ENCODE peak calls at places on chromosomes 3 and 15, in eight cellular contexts. R, S, D, E, X, O, L and A are unnamed samples.

GRCh38 chr3:186360779-186361178 is 1.3 kb downstream of the DGKG start:
- DNase-seq in R (no peak), S (no peak), D (no peak), E (peak; percentile 40), X (no peak), O (no peak), L (peak; percentile 74), A (no peak)

GRCh38 chr3:101842245-101842934 is 6.9 kb upstream of the NFKBIZ start:
- DNase-seq in R (no peak), S (no peak), D (no peak), E (no peak), X (no peak), O (no peak), L (peak; percentile 84), A (no peak)

GRCh38 chr15:67821784-67822451 is 3.4 kb upstream of the SKOR1 start:
- DNase-seq in R (no peak), S (no peak), D (no peak), E (no peak), X (no peak), O (no peak), L (peak; percentile 64), A (no peak)

GRCh38 chr15:90872481-90873184 is 4.2 kb downstream of the FURIN start:
- DNase-seq in R (no peak), S (peak; percentile 81), D (no peak), E (no peak), X (no peak), O (no peak), L (peak; percentile 62), A (peak; percentile 44)

GRCh38 chr15:90482124-90483011 is 47.4 kb upstream of the CRTC3 start:
- DNase-seq in R (no peak), S (peak; percentile 45), D (peak; percentile 25), E (peak; percentile 43), X (peak; percentile 2), O (no peak), L (peak; percentile 83), A (peak; percentile 53)

GRCh38 chr3:38610934-38611333 is 38.6 kb downstream of the SCN5A start:
- DNase-seq in R (no peak), S (no peak), D (no peak), E (no peak), X (no peak), O (no peak), L (no peak), A (no peak)

GRCh38 chr3:77459926-77460325 is 420.0 kb downstream of the ROBO2 start:
- DNase-seq in R (no peak), S (no peak), D (no peak), E (no peak), X (no peak), O (no peak), L (no peak), A (no peak)

GRCh38 chr3:183698318-183698731 is 728 bp downstream of the YEATS2 start:
- DNase-seq in R (no peak), S (peak; percentile 45), D (peak; percentile 11), E (peak; percentile 19), X (no peak), O (no peak), L (no peak), A (peak; percentile 40)

GRCh38 chr3:172692751-172693310 is 18.0 kb downstream of the NCEH1 start:
- DNase-seq in R (no peak), S (no peak), D (no peak), E (no peak), X (no peak), O (no peak), L (no peak), A (no peak)

GRCh38 chr3:3666664-3667063 is 132.6 kb upstream of the LRRN1 start:
- DNase-seq in R (no peak), S (no peak), D (no peak), E (no peak), X (no peak), O (no peak), L (no peak), A (no peak)

GRCh38 chr3:32175607-32176197 is 62.8 kb upstream of the CMTM8 start:
- DNase-seq in R (no peak), S (peak; percentile 48), D (peak; percentile 56), E (no peak), X (peak; percentile 8), O (no peak), L (peak; percentile 82), A (peak; percentile 51)

GRCh38 chr3:65020233-65020632 is 332.4 kb upstream of the ADAMTS9 start:
- DNase-seq in R (no peak), S (no peak), D (no peak), E (no peak), X (no peak), O (no peak), L (no peak), A (no peak)

GRCh38 chr3:107428051-107428858 is 51.0 kb downstream of the CCDC54 start:
- DNase-seq in R (no peak), S (no peak), D (no peak), E (no peak), X (no peak), O (no peak), L (no peak), A (no peak)

GRCh38 chr3:42802876-42803799 is 1.2 kb downstream of the HIGD1A start:
- DNase-seq in R (no peak), S (peak; percentile 16), D (no peak), E (no peak), X (no peak), O (no peak), L (no peak), A (no peak)

GRCh38 chr3:98966862-98967554 is 65.5 kb upstream of the DCBLD2 start:
- DNase-seq in R (no peak), S (peak; percentile 42), D (no peak), E (no peak), X (peak; percentile 63), O (no peak), L (no peak), A (no peak)

GRCh38 chr3:175404667-175405066 is 545.5 kb downstream of the NAALADL2 start:
- DNase-seq in R (no peak), S (no peak), D (no peak), E (no peak), X (peak; percentile 12), O (no peak), L (no peak), A (no peak)

GRCh38 chr3:127962937-127963336 is 47.9 kb downstream of the KBTBD12 start:
- DNase-seq in R (no peak), S (no peak), D (no peak), E (no peak), X (no peak), O (no peak), L (no peak), A (no peak)

GRCh38 chr3:48306290-48306689 is 27.2 kb downstream of the SPINK8 start:
- DNase-seq in R (no peak), S (no peak), D (no peak), E (no peak), X (no peak), O (no peak), L (no peak), A (no peak)

GRCh38 chr3:12371525-12372140 is 82.8 kb downstream of the PPARG start:
- DNase-seq in R (no peak), S (no peak), D (no peak), E (no peak), X (no peak), O (no peak), L (no peak), A (no peak)

GRCh38 chr3:134754768-134755559 is 40.1 kb upstream of the EPHB1 start:
- DNase-seq in R (no peak), S (peak; percentile 22), D (no peak), E (no peak), X (no peak), O (no peak), L (peak; percentile 92), A (peak; percentile 30)

GRCh38 chr15:37695719-37696118 is 238.7 kb upstream of the TMCO5A start:
- DNase-seq in R (no peak), S (no peak), D (no peak), E (no peak), X (no peak), O (no peak), L (no peak), A (no peak)

GRCh38 chr3:72487078-72487765 is 361.0 kb downstream of the SHQ1 start:
- DNase-seq in R (peak; percentile 56), S (peak; percentile 57), D (no peak), E (no peak), X (no peak), O (no peak), L (peak; percentile 88), A (no peak)

GRCh38 chr3:123658118-123658859 is 73.4 kb upstream of the HACD2 start:
- DNase-seq in R (no peak), S (no peak), D (no peak), E (no peak), X (no peak), O (no peak), L (no peak), A (no peak)

GRCh38 chr15:31271706-31272557 is 54.7 kb upstream of the KLF13 start:
- DNase-seq in R (no peak), S (no peak), D (no peak), E (no peak), X (no peak), O (no peak), L (peak; percentile 34), A (no peak)

GRCh38 chr3:79598594-79598993 is 169.2 kb downstream of the ROBO1 start:
- DNase-seq in R (no peak), S (no peak), D (no peak), E (peak; percentile 6), X (no peak), O (no peak), L (peak; percentile 39), A (no peak)

GRCh38 chr3:128573160-128573559 is 77.5 kb downstream of the RPN1 start:
- DNase-seq in R (no peak), S (no peak), D (no peak), E (no peak), X (no peak), O (no peak), L (no peak), A (no peak)

GRCh38 chr3:70919661-70920060 is 607.2 kb upstream of the MDFIC2 start:
- DNase-seq in R (no peak), S (no peak), D (no peak), E (no peak), X (no peak), O (no peak), L (no peak), A (no peak)

GRCh38 chr3:142976621-142977398 is 13.3 kb upstream of the PAQR9 start:
- DNase-seq in R (no peak), S (peak; percentile 85), D (no peak), E (peak; percentile 39), X (peak; percentile 63), O (no peak), L (no peak), A (no peak)

GRCh38 chr15:98865397-98866339 is 141.9 kb downstream of the PGPEP1L start:
- DNase-seq in R (peak; percentile 82), S (peak; percentile 76), D (peak; percentile 62), E (peak; percentile 78), X (no peak), O (no peak), L (no peak), A (peak; percentile 76)

GRCh38 chr3:161264771-161265343 is 43.7 kb downstream of the NMD3 start:
- DNase-seq in R (no peak), S (no peak), D (no peak), E (no peak), X (no peak), O (no peak), L (no peak), A (no peak)

GRCh38 chr3:164673738-164674137 is 404.6 kb downstream of the SI start:
- DNase-seq in R (no peak), S (no peak), D (no peak), E (no peak), X (no peak), O (no peak), L (no peak), A (no peak)

GRCh38 chr3:171348121-171348520 is 112.1 kb downstream of the TNIK start:
- DNase-seq in R (no peak), S (no peak), D (no peak), E (no peak), X (peak; percentile 75), O (no peak), L (no peak), A (no peak)

GRCh38 chr3:56799251-56799882 is 2.4 kb downstream of the ARHGEF3 start:
- DNase-seq in R (no peak), S (peak; percentile 30), D (no peak), E (no peak), X (peak; percentile 21), O (no peak), L (peak; percentile 50), A (no peak)

GRCh38 chr15:94230886-94231727 is at the start of gene MCTP2:
- DNase-seq in R (peak; percentile 91), S (peak; percentile 86), D (peak; percentile 89), E (peak; percentile 7), X (no peak), O (no peak), L (peak; percentile 94), A (peak; percentile 90)